ENCODE peak calls at places on chromosomes 6 and 20, in six cellular contexts. One of them, this sample, is unnamed.

GRCh38 chr20:32930181-32930580 is 71.5 kb downstream of the EFCAB8 start:
- DNase-seq in HFFc6: no peak
- DNase-seq in PC-3: no peak
- DNase-seq in NCI-H2171: no peak
- DNase-seq in NCI-H774: no peak
- DNase-seq in CD8-positive, alpha-beta T cell: no peak
- DNase-seq in this sample: no peak

GRCh38 chr6:42756713-42757112 is 10.8 kb upstream of the TBCC start:
- DNase-seq in NCI-H2171: no peak
- DNase-seq in CD8-positive, alpha-beta T cell: no peak
- DNase-seq in NCI-H774: no peak
- DNase-seq in PC-3: no peak
- DNase-seq in HFFc6: no peak
- DNase-seq in this sample: no peak

GRCh38 chr6:25397406-25397805 is 118.2 kb downstream of the CARMIL1 start:
- DNase-seq in PC-3: no peak
- DNase-seq in NCI-H2171: no peak
- DNase-seq in HFFc6: no peak
- DNase-seq in NCI-H774: no peak
- DNase-seq in CD8-positive, alpha-beta T cell: no peak
- DNase-seq in this sample: no peak

GRCh38 chr6:167689751-167690150 is 137.0 kb upstream of the AFDN start:
- DNase-seq in PC-3: no peak
- DNase-seq in NCI-H774: no peak
- DNase-seq in HFFc6: no peak
- DNase-seq in NCI-H2171: no peak
- DNase-seq in CD8-positive, alpha-beta T cell: no peak
- DNase-seq in this sample: no peak

GRCh38 chr20:59752704-59753460 is 148.5 kb downstream of the PHACTR3 start:
- DNase-seq in NCI-H2171: no peak
- DNase-seq in HFFc6: no peak
- DNase-seq in PC-3: no peak
- DNase-seq in NCI-H774: no peak
- DNase-seq in CD8-positive, alpha-beta T cell: no peak
- DNase-seq in this sample: no peak

GRCh38 chr20:61986762-61987321 is 78.8 kb downstream of the TAF4 start:
- DNase-seq in NCI-H774: no peak
- DNase-seq in NCI-H2171: no peak
- DNase-seq in CD8-positive, alpha-beta T cell: no peak
- DNase-seq in HFFc6: no peak
- DNase-seq in PC-3: no peak
- DNase-seq in this sample: no peak

GRCh38 chr6:170262481-170263088 is 28.3 kb downstream of the DLL1 start:
- DNase-seq in CD8-positive, alpha-beta T cell: no peak
- DNase-seq in PC-3: no peak
- DNase-seq in NCI-H774: no peak
- DNase-seq in NCI-H2171: no peak
- DNase-seq in HFFc6: no peak
- DNase-seq in this sample: no peak

GRCh38 chr6:53837875-53838806 is 43.3 kb downstream of the LRRC1 start:
- DNase-seq in HFFc6: no peak
- DNase-seq in PC-3: no peak
- DNase-seq in CD8-positive, alpha-beta T cell: no peak
- DNase-seq in NCI-H2171: no peak
- DNase-seq in NCI-H774: peak
- DNase-seq in this sample: peak

GRCh38 chr6:169965657-169966311 is 214.4 kb downstream of the ERMARD start:
- DNase-seq in HFFc6: no peak
- DNase-seq in NCI-H2171: no peak
- DNase-seq in NCI-H774: no peak
- DNase-seq in CD8-positive, alpha-beta T cell: no peak
- DNase-seq in PC-3: no peak
- DNase-seq in this sample: no peak

GRCh38 chr6:112332274-112332673 is 14.9 kb upstream of the RFPL4B start:
- DNase-seq in NCI-H774: no peak
- DNase-seq in NCI-H2171: no peak
- DNase-seq in PC-3: no peak
- DNase-seq in HFFc6: peak
- DNase-seq in CD8-positive, alpha-beta T cell: no peak
- DNase-seq in this sample: peak

GRCh38 chr6:37514377-37514776 is 14.7 kb upstream of the CCDC167 start:
- DNase-seq in NCI-H2171: no peak
- DNase-seq in CD8-positive, alpha-beta T cell: no peak
- DNase-seq in NCI-H774: no peak
- DNase-seq in HFFc6: peak
- DNase-seq in PC-3: peak
- DNase-seq in this sample: peak

GRCh38 chr6:161257778-161258457 is 15.9 kb downstream of the AGPAT4 start:
- DNase-seq in NCI-H774: no peak
- DNase-seq in CD8-positive, alpha-beta T cell: no peak
- DNase-seq in PC-3: peak
- DNase-seq in HFFc6: peak
- DNase-seq in NCI-H2171: no peak
- DNase-seq in this sample: peak

GRCh38 chr6:39523987-39524386 is 201.2 kb downstream of the KIF6 start:
- DNase-seq in CD8-positive, alpha-beta T cell: no peak
- DNase-seq in HFFc6: no peak
- DNase-seq in PC-3: no peak
- DNase-seq in NCI-H774: no peak
- DNase-seq in NCI-H2171: no peak
- DNase-seq in this sample: no peak